ENCODE peak calls at places on chromosomes 2 and 18, in four cellular contexts. X is activated effector memory CD4-positive, alpha-beta T cell treated with anti-CD3 and anti-CD28 coated beads, Interleukin-2, amount 50 U/mL, for 16 hours; N is cardiac muscle cell; T is SK-N-DZ. W is an unnamed sample.

GRCh38 chr2:29323961-29324360 is 208.7 kb downstream of the CLIP4 start:
- DNase-seq in X (no peak), N (no peak), T (no peak), W (no peak)

GRCh38 chr2:393711-394696 is 106.1 kb upstream of the ALKAL2 start:
- DNase-seq in X (peak; percentile 86), N (no peak), T (no peak), W (no peak)

GRCh38 chr18:67199993-67200617 is 316.4 kb downstream of the DSEL start:
- DNase-seq in X (no peak), N (peak; percentile 78), T (peak; percentile 62), W (no peak)

GRCh38 chr2:41782306-41783158 is 265.3 kb upstream of the PKDCC start:
- DNase-seq in X (peak; percentile 63), N (peak; percentile 54), T (peak; percentile 60), W (peak; percentile 27)

GRCh38 chr2:104090407-104090806 is 763.5 kb upstream of the POU3F3 start:
- DNase-seq in X (no peak), N (no peak), T (no peak), W (no peak)

GRCh38 chr18:42883177-42883576 is 232.3 kb downstream of the RIT2 start:
- DNase-seq in X (no peak), N (no peak), T (peak; percentile 15), W (no peak)

GRCh38 chr2:95297088-95297487 is at the start of gene KCNIP3:
- DNase-seq in X (no peak), N (peak; percentile 47), T (peak; percentile 12), W (no peak)

GRCh38 chr2:41933585-41934322 is 114.1 kb upstream of the PKDCC start:
- DNase-seq in X (no peak), N (peak; percentile 98), T (no peak), W (no peak)

GRCh38 chr2:222656544-222657446 is 903 bp upstream of the FARSB start:
- DNase-seq in X (no peak), N (peak; percentile 6), T (no peak), W (peak; percentile 15)

GRCh38 chr2:235774153-235774552 is 280.3 kb downstream of the AGAP1 start:
- DNase-seq in X (no peak), N (no peak), T (no peak), W (no peak)

GRCh38 chr18:56351911-56352502 is 286.4 kb downstream of the TXNL1 start:
- DNase-seq in X (no peak), N (no peak), T (no peak), W (no peak)

GRCh38 chr2:85889648-85890281 is 975 bp upstream of the ST3GAL5 start:
- DNase-seq in X (no peak), N (no peak), T (no peak), W (no peak)

GRCh38 chr2:26363323-26363722 is 16.7 kb upstream of the ADGRF3 start:
- DNase-seq in X (no peak), N (peak; percentile 18), T (no peak), W (no peak)

GRCh38 chr2:151347294-151347693 is 10.1 kb upstream of the TNFAIP6 start:
- DNase-seq in X (no peak), N (no peak), T (no peak), W (no peak)

GRCh38 chr2:39571197-39571731 is 94.5 kb upstream of the TMEM178A start:
- DNase-seq in X (no peak), N (peak; percentile 41), T (no peak), W (no peak)

GRCh38 chr2:36770542-36771287 is 74.2 kb downstream of the VIT start:
- DNase-seq in X (peak; percentile 78), N (peak; percentile 49), T (peak; percentile 12), W (peak; percentile 59)

GRCh38 chr18:35973650-35974049 is 1.2 kb downstream of the RMP24 start:
- DNase-seq in X (no peak), N (no peak), T (no peak), W (no peak)

W was measured in BE2C.